ENCODE peak calls at places on chromosomes 13 and 19, in five cellular contexts. L, T, H, M and P are unnamed samples.

GRCh38 chr13:52070929-52071523 is 46.5 kb downstream of the UTP14C start:
- DNase-seq in L (no peak), T (no peak), H (no peak), M (no peak), P (no peak)

GRCh38 chr19:7188682-7189629 is 105.3 kb downstream of the INSR start:
- DNase-seq in L (no peak), T (no peak), H (no peak), M (no peak), P (no peak)

GRCh38 chr13:70964124-70964523 is 855.9 kb upstream of the KLHL1 start:
- DNase-seq in L (no peak), T (no peak), H (no peak), M (no peak), P (no peak)

GRCh38 chr13:63107163-63107935 is 1691.7 kb upstream of the PCDH20 start:
- DNase-seq in L (no peak), T (no peak), H (no peak), M (no peak), P (no peak)

GRCh38 chr13:33070713-33071112 is 54.5 kb downstream of the KL start:
- DNase-seq in L (no peak), T (no peak), H (no peak), M (no peak), P (no peak)

GRCh38 chr19:45506991-45507863 is at the start of gene VASP:
- DNase-seq in L (peak; percentile 95), T (peak; percentile 93), H (peak; percentile 88), M (peak; percentile 83), P (peak; percentile 84)

GRCh38 chr19:28472843-28473242 is 740.1 kb downstream of the UQCRFS1 start:
- DNase-seq in L (no peak), T (peak; percentile 27), H (peak; percentile 26), M (no peak), P (no peak)

GRCh38 chr19:51733742-51734522 is 10.1 kb upstream of the HAS1 start:
- DNase-seq in L (no peak), T (no peak), H (no peak), M (no peak), P (no peak)

GRCh38 chr19:9309139-9309973 is at the start of gene ZNF699:
- DNase-seq in L (peak; percentile 95), T (peak; percentile 99), H (peak; percentile 96), M (peak; percentile 99), P (peak; percentile 93)

GRCh38 chr13:36712785-36713184 is 39.0 kb downstream of the SERTM1 start:
- DNase-seq in L (no peak), T (no peak), H (no peak), M (no peak), P (no peak)

GRCh38 chr13:47708386-47708785 is 292.7 kb downstream of the SUCLA2 start:
- DNase-seq in L (no peak), T (no peak), H (no peak), M (no peak), P (no peak)

GRCh38 chr19:51586799-51587198 is 15.7 kb downstream of the ZNF175 start:
- DNase-seq in L (no peak), T (no peak), H (no peak), M (no peak), P (no peak)

GRCh38 chr13:80084086-80084676 is 256.7 kb downstream of the SPRY2 start:
- DNase-seq in L (no peak), T (no peak), H (no peak), M (no peak), P (no peak)

GRCh38 chr19:29248332-29248844 is 35.4 kb upstream of the UQCRFS1 start:
- DNase-seq in L (no peak), T (no peak), H (no peak), M (no peak), P (no peak)

GRCh38 chr19:46786236-46787039 is 2.0 kb downstream of the SLC1A5 start:
- DNase-seq in L (peak; percentile 78), T (peak; percentile 67), H (peak; percentile 45), M (peak; percentile 28), P (peak; percentile 40)

GRCh38 chr13:29849731-29850212 is 645 bp downstream of the UBL3 start:
- DNase-seq in L (peak; percentile 92), T (peak; percentile 72), H (peak; percentile 69), M (peak; percentile 74), P (peak; percentile 37)

GRCh38 chr13:99659234-99659633 is 158.0 kb downstream of the TM9SF2 start:
- DNase-seq in L (no peak), T (no peak), H (no peak), M (no peak), P (no peak)

GRCh38 chr13:85586422-85586831 is 212.8 kb downstream of the SLITRK6 start:
- DNase-seq in L (no peak), T (no peak), H (no peak), M (no peak), P (no peak)

DNA sequence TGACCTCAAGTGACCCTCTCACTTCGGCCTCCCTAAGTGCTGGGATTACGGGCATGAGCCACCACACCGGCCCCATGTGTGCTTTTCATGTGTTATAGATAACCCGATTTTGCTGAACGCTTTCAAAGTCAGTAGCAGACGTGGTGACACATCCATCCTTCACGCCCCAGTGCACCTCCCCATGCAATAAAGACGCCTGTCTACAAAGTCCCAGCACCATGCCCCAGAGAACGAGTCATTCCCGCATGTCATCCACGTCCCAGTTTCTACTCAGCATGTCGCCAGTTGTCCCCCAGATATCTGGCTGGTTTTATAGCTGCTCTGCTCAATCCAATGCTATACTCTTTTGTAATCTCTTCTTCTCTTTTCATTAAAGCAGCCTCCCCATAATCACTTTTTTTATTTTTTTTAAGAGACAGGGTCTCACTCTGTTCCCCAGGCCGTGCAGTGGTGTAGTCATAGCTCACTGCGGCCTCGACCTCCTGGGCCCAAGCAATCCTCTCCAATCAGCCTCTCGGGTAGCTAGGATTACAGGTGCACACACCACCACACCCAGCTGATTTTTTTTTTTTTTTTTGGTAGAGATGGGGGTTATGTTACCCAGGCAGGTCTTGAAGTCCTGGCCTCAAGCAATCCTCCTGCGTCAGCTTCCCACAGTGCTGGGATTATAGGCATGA is 42.5 kb downstream of the DNM2 start:
- DNase-seq in L (no peak), T (no peak), H (no peak), M (no peak), P (no peak)
- H3K4me3 ChIP-seq in L (no peak overlapping the region), T (no peak overlapping the region), H (no peak overlapping the region), M (no peak overlapping the region), P (no peak overlapping the region)

DNA sequence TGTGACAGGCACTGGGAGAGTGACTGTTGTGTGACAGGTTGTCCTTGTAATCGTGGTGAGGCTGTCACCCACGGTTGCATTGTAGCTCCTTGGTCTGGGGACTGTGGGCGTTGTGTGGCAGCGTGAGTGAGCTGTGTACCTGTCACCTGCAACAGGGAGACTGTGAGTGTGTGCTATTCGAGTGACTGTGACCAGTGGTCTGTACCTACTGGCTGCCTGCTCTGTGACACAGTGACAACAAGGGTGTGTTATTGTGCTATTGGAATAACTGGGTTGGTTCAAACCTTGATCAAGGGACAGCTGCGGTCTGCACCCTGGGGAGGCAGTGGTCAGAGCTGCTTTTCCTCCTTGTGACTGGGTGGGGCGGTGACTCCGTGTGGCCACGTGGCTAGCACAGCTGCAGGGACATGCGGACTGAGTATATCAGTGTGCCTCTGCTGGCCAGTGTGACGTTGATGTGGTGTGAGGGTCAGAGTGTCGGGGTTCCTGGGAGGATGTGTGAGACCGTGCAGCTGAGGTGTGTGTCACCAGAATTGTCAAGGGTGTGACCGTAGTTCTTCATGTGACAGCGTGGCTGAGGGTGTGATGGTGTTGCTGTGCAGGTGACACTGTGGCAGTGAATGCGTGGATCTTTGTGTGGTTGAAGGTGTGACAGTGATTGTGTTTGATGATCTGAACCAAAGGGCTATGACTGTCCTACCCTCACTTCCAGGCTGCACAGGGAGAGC is 10.1 kb upstream of the NFIX start:
- DNase-seq in L (peak; percentile 67), T (peak; percentile 82), H (no peak), M (peak; percentile 48), P (peak; percentile 94)
- TF ChIP-seq POLR2A in L (no peak), T (no peak), H (peak; percentile 41), M (no peak), P (peak; percentile 63)

DNA sequence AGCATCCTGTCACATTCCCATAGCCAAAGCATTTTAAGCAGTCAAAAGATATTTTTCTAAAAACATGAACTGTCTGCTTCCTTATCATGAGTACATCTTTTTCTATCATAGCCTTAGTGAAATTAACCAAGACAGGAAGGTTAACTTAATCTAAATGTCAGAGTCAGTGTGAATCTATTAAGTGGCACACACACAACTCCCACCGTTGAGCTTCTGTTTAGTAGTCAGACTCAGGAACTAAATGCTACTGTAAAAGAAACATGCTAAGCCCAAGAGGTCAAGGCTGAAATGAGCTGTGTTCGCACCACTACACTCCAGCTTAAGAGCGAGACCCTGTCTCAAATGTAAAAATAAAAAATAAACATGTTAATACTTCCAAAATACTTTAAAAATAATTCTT is 7.7 kb upstream of the POU4F1 start:
- DNase-seq in L (no peak), T (no peak), H (no peak), M (no peak), P (no peak)
- H3K27me3 ChIP-seq in L (peaks cover 13% of the 10 kb centered on the region), T (peaks cover 47% of the 10 kb centered on the region), H (peaks cover 30% of the 10 kb centered on the region), M (peaks cover 44% of the 10 kb centered on the region), P (peaks cover 55% of the 10 kb centered on the region)

DNA sequence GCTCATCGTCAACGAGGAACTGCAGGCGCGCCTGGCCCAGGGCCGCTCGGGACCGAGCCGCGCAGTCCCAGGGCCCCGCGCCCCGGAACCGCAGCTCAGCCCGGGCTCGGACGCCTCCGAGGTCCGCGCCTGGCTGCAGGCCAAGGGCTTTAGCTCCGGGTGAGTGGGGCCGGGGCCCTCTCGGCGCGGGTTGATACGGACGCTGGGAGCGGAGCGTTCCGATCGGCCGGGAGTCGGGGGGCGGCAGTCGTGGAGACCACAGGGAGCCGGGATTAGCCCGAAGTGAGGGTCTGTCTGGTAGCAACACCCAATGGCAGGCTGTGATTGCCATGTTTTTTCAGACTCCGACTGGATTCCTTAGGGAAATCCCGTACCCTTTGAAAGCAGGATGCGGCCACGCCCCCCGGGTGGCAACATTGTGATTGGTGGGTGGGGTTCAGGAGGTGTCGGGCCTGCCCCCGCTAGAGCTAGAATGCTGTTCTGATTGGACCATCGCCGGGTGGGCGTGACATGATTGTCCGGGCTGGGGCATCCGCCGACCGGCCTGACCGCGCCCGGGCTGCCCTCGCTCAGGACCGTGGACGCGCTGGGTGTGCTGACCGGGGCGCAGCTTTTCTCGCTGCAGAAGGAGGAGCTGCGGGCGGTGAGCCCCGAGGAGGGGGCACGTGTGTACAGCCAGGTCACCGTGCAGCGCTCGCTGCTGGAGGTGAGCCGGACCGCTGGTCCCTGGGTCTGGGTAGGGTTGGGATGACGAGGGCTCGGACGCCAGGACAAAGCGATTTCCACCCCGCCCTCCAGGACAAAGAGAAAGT is 11.3 kb downstream of the EPS8L1 start:
- DNase-seq in L (peak; percentile 91), T (peak; percentile 82), H (peak; percentile 86), M (peak; percentile 68), P (peak; percentile 73)
- H3K4me3 ChIP-seq in L (peak overlapping the region; percentile 38), T (peak overlapping the region; percentile 42), H (no peak overlapping the region), M (no peak overlapping the region), P (peak overlapping the region; percentile 41)

DNA sequence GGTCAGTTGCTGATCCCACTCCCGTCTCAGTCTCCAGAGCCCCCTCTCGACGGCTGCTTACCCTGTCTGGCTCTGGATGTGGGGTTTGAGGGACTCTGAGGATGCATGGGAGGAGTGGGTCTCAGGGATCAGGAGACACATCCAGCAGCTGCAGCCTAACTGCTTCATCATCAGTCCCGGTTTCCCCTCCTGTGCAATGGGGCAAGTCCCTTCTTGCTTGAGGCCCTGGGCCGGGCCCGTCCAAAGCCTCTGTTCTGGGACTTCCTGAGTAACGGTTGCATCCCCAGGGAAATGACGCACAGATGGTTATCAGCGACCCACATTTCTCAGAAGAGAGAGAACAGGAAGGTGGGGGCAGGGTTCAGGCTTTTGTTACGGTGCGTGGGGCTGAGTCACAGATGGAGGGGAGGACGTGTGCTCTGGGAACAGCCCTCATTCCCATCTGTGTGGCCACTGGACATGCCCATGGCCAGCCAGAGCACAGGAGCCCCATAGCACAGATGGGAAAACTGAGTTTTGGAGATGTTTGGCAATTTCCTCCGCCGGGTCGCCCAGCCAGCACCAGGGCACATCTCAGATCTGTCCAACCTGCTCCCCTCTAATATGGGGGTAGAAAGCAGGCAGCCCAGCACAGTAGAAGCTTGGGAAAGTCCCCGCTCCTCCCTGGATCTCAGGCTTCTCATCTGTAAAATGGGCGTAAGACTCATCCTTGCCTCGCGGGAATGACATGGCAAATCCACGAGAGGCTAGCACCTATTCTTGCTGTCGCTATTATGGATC is 19.3 kb downstream of the GNA15 start:
- DNase-seq in L (no peak), T (peak; percentile 61), H (peak; percentile 77), M (peak; percentile 40), P (peak; percentile 52)
- TF ChIP-seq POLR2A in L (peak; percentile 53), T (no peak), H (no peak), M (no peak), P (peak; percentile 12)